ENCODE peak calls at places on chromosomes 16 and 17, in four cellular contexts. G, I, D and X are unnamed samples.

GRCh38 chr17:13508916-13509315 is 92.8 kb downstream of the HS3ST3A1 start:
- DNase-seq in D (no peak), I (no peak), G (no peak), X (no peak)

GRCh38 chr17:33284022-33284421 is 9.1 kb downstream of the ASIC2 start:
- DNase-seq in D (peak; percentile 60), G (no peak), I (no peak), X (no peak)

GRCh38 chr16:50593410-50594139 is 45.4 kb downstream of the NKD1 start:
- DNase-seq in G (no peak), I (peak; percentile 41), D (no peak), X (no peak)

GRCh38 chr17:45919136-45919535 is 24.8 kb downstream of the MAPT start:
- DNase-seq in I (no peak), G (no peak), D (no peak), X (no peak)

GRCh38 chr17:41967141-41967920 is 736 bp downstream of the CNP start:
- DNase-seq in D (no peak), G (no peak), I (peak; percentile 69), X (no peak)

GRCh38 chr17:56870163-56870651 is 36.3 kb downstream of the DGKE start:
- DNase-seq in G (no peak), I (no peak), D (peak; percentile 3), X (no peak)

GRCh38 chr16:88448461-88449266 is 4.4 kb upstream of the ZFPM1 start:
- DNase-seq in D (no peak), I (no peak), G (no peak), X (no peak)

GRCh38 chr16:50121721-50122445 is 31.2 kb upstream of the TENT4B start:
- DNase-seq in G (no peak), I (no peak), D (no peak), X (no peak)

GRCh38 chr16:50326835-50327465 is 41.8 kb downstream of the BRD7 start:
- DNase-seq in G (no peak), D (peak; percentile 44), I (no peak), X (no peak)

GRCh38 chr17:39196820-39197331 is 593 bp downstream of the CACNB1 start:
- DNase-seq in I (no peak), D (no peak), G (peak; percentile 19), X (peak; percentile 79)

GRCh38 chr17:66306413-66306812 is 4.0 kb downstream of the PRKCA start:
- DNase-seq in D (peak; percentile 54), G (no peak), I (no peak), X (no peak)

GRCh38 chr16:74563828-74564263 is 43.1 kb downstream of the GLG1 start:
- DNase-seq in I (no peak), D (peak; percentile 68), G (no peak), X (peak; percentile 35)

GRCh38 chr16:49203361-49203760 is 78.3 kb downstream of the CBLN1 start:
- DNase-seq in G (no peak), D (no peak), I (no peak), X (no peak)

GRCh38 chr17:37750768-37751466 is 6.1 kb upstream of the HNF1B start:
- DNase-seq in D (no peak), G (no peak), I (no peak), X (no peak)

GRCh38 chr17:21202512-21202911 is 11.4 kb downstream of the TMEM11 start:
- DNase-seq in I (no peak), G (no peak), D (no peak), X (no peak)

GRCh38 chr16:1983544-1984346 is at the start of gene GFER:
- DNase-seq in D (peak; percentile 92), I (peak; percentile 95), G (peak; percentile 88), X (peak; percentile 89)

GRCh38 chr17:9355841-9356240 is 219.8 kb downstream of the STX8 start:
- DNase-seq in G (no peak), D (no peak), I (no peak), X (no peak)
- H3K4me1 ChIP-seq in G (peaks cover under 1% of the 10 kb centered on the region), D (peaks cover 6% of the 10 kb centered on the region), I (no peaks in the 10 kb centered on the region), X (no peaks in the 10 kb centered on the region)

GRCh38 chr16:58579587-58579986 is 50.0 kb downstream of the CNOT1 start:
- DNase-seq in G (no peak), I (no peak), D (no peak), X (no peak)
- H3K4me3 ChIP-seq in G (no peak overlapping the region), I (no peak overlapping the region), D (no peak overlapping the region), X (no peak overlapping the region)

DNA sequence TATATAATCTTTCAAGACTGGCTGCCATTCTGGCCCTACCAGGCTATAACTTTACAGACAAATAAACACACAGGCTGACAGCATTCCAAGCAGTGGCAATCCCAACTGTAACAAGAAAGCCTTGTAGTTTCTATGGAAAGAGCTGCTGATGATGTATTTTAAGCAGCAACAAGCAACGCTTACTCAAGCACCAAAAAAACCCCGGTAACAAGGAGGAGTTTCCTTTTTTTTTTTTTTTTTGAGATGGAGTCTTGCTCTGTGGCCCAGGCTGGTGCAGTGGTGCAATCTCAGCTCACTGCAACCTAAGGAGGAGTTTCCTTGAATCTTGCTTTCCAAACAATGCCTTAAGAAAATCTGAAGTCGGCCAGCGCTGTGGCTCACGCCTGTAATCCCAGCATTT is 23.1 kb downstream of the LSM12 start:
- DNase-seq in I (no peak), G (no peak), D (peak; percentile 82), X (no peak)
- H3K27ac ChIP-seq in I (peak overlapping the region; percentile 41), G (peak overlapping the region; percentile 66), D (no peak overlapping the region), X (peak overlapping the region; percentile 24)

DNA sequence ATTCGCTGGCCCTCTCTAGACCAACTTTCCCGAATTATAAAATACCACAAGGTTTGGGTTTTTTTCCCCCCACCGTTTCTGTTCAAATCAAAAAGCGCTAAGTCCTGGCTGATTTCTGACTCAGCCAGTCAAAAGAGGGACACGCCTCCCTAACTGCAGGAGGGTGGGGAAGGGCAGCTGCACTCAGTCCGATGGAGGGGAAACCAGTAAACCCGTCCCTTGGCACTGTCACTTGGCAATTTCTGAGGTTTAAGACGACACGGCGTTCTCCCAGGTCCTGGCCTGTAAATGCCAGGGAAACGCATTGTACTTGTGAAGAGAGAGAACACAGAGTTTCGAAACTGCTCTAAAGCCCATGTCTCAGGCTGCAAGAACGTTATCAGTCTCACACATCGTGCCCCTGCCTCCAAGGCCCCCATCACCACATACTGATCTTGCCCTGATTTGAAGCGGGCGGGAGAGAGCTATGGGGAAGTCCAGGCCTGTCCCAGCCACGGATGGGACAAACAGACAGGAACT is 57.9 kb downstream of the ZFHX3 start:
- DNase-seq in I (no peak), G (peak; percentile 36), D (peak; percentile 36), X (peak; percentile 58)
- H3K4me1 ChIP-seq in I (peaks cover 20% of the 10 kb centered on the region), G (peaks cover 72% of the 10 kb centered on the region), D (peaks cover 10% of the 10 kb centered on the region), X (peaks cover 26% of the 10 kb centered on the region)

GRCh38 chr17:7440113-7440822 is 956 bp downstream of the FGF11 start:
- DNase-seq in D (peak; percentile 32), I (peak; percentile 82), G (peak; percentile 60), X (no peak)
- H3K4me3 ChIP-seq in D (peak overlapping the region; percentile 75), I (peak overlapping the region; percentile 51), G (peak overlapping the region; percentile 59), X (no peak overlapping the region)